ENCODE peak calls at places on chromosomes 2 and 18, in six cellular contexts. R, J, K, S, E and O are unnamed samples.

GRCh38 chr2:46813046-46813445 is 102.6 kb downstream of the MCFD2 start:
- DNase-seq in R (no peak), J (no peak), K (no peak), S (no peak), E (no peak), O (no peak)

GRCh38 chr2:102082591-102083586 is 59.7 kb upstream of the IL1R1 start:
- DNase-seq in R (peak; percentile 6), J (no peak), K (peak; percentile 46), S (no peak), E (peak; percentile 38), O (peak; percentile 96)

GRCh38 chr2:51335072-51336058 is 303.4 kb upstream of the NRXN1 start:
- DNase-seq in R (no peak), J (no peak), K (no peak), S (no peak), E (no peak), O (no peak)

GRCh38 chr18:3246636-3247242 is 862 bp upstream of the MYL12A start:
- DNase-seq in R (no peak), J (peak; percentile 39), K (no peak), S (no peak), E (no peak), O (no peak)

GRCh38 chr2:191045141-191045540 is 31.2 kb upstream of the STAT1 start:
- DNase-seq in R (no peak), J (no peak), K (no peak), S (no peak), E (no peak), O (no peak)

GRCh38 chr2:157789933-157790511 is 86.1 kb downstream of the ACVR1 start:
- DNase-seq in R (peak; percentile 49), J (peak; percentile 11), K (no peak), S (peak; percentile 40), E (no peak), O (peak; percentile 53)

GRCh38 chr2:2183135-2183534 is 147.9 kb downstream of the MYT1L start:
- DNase-seq in R (peak; percentile 7), J (no peak), K (no peak), S (no peak), E (no peak), O (no peak)

GRCh38 chr18:31275722-31276463 is 42.1 kb upstream of the DSG1 start:
- DNase-seq in R (no peak), J (peak; percentile 22), K (no peak), S (no peak), E (no peak), O (peak; percentile 67)

GRCh38 chr2:203891474-203891873 is 23.9 kb downstream of the CTLA4 start:
- DNase-seq in R (no peak), J (no peak), K (peak; percentile 54), S (no peak), E (no peak), O (peak; percentile 3)

GRCh38 chr2:208253518-208254117 is 1.3 kb downstream of the IDH1 start:
- DNase-seq in R (no peak), J (no peak), K (no peak), S (no peak), E (no peak), O (peak; percentile 13)

GRCh38 chr2:235234711-235235110 is 259.1 kb upstream of the AGAP1 start:
- DNase-seq in R (no peak), J (no peak), K (no peak), S (no peak), E (peak; percentile 17), O (no peak)

GRCh38 chr2:100786297-100786658 is 33.7 kb upstream of the NPAS2 start:
- DNase-seq in R (no peak), J (peak; percentile 72), K (no peak), S (peak; percentile 93), E (peak; percentile 25), O (peak; percentile 93)

GRCh38 chr2:30300122-30300455 is 68.8 kb downstream of the LBH start:
- DNase-seq in R (no peak), J (no peak), K (no peak), S (no peak), E (no peak), O (no peak)

GRCh38 chr2:186027922-186028321 is 289.3 kb downstream of the FSIP2 start:
- DNase-seq in R (no peak), J (no peak), K (no peak), S (no peak), E (no peak), O (no peak)

GRCh38 chr2:25821225-25822056 is 56.8 kb downstream of the ASXL2 start:
- DNase-seq in R (no peak), J (no peak), K (no peak), S (no peak), E (no peak), O (no peak)

GRCh38 chr18:24362757-24363156 is 34.9 kb downstream of the OSBPL1A start:
- DNase-seq in R (no peak), J (no peak), K (no peak), S (no peak), E (no peak), O (no peak)

GRCh38 chr2:120600786-120601185 is 134.9 kb upstream of the GLI2 start:
- DNase-seq in R (no peak), J (no peak), K (no peak), S (peak; percentile 58), E (no peak), O (no peak)

GRCh38 chr2:233025706-233026105 is 6.8 kb upstream of the NEU2 start:
- DNase-seq in R (no peak), J (no peak), K (no peak), S (no peak), E (no peak), O (no peak)

GRCh38 chr18:45402485-45403056 is 212.7 kb upstream of the SLC14A2 start:
- DNase-seq in R (no peak), J (no peak), K (no peak), S (no peak), E (no peak), O (peak; percentile 97)

GRCh38 chr2:140814141-140814540 is 1316.7 kb downstream of the LRP1B start:
- DNase-seq in R (peak; percentile 12), J (no peak), K (no peak), S (no peak), E (no peak), O (no peak)

GRCh38 chr2:120564213-120565094 is 171.2 kb upstream of the GLI2 start:
- DNase-seq in R (peak; percentile 62), J (no peak), K (no peak), S (peak; percentile 44), E (no peak), O (peak; percentile 70)

GRCh38 chr2:203605302-203605701 is 70.2 kb upstream of the RAPH1 start:
- DNase-seq in R (no peak), J (no peak), K (no peak), S (no peak), E (no peak), O (no peak)

GRCh38 chr18:2641638-2642037 is 13.9 kb upstream of the SMCHD1 start:
- DNase-seq in R (no peak), J (no peak), K (no peak), S (no peak), E (no peak), O (no peak)

GRCh38 chr2:169050476-169051240 is 18.7 kb upstream of the DHRS9 start:
- DNase-seq in R (no peak), J (no peak), K (no peak), S (no peak), E (no peak), O (no peak)

GRCh38 chr18:76450912-76451421 is 44.1 kb downstream of the ZNF516 start:
- DNase-seq in R (peak; percentile 26), J (no peak), K (no peak), S (peak; percentile 75), E (no peak), O (peak; percentile 62)

GRCh38 chr2:45128580-45128997 is 119.3 kb upstream of the SIX2 start:
- DNase-seq in R (no peak), J (no peak), K (no peak), S (no peak), E (peak; percentile 91), O (peak; percentile 94)

GRCh38 chr2:240957656-240958365 is 40.6 kb upstream of the SNED1 start:
- DNase-seq in R (no peak), J (no peak), K (no peak), S (peak; percentile 84), E (no peak), O (no peak)

GRCh38 chr2:174438146-174438886 is 42.8 kb downstream of the SCRN3 start:
- DNase-seq in R (no peak), J (peak; percentile 13), K (no peak), S (peak; percentile 94), E (no peak), O (no peak)

GRCh38 chr2:9236867-9237266 is 30.3 kb downstream of the ASAP2 start:
- DNase-seq in R (no peak), J (no peak), K (no peak), S (no peak), E (no peak), O (no peak)

GRCh38 chr2:52881606-52882005 is 886.0 kb upstream of the CHAC2 start:
- DNase-seq in R (no peak), J (no peak), K (no peak), S (no peak), E (no peak), O (peak; percentile 76)

GRCh38 chr2:109406301-109406700 is 207.5 kb downstream of the SEPTIN10 start:
- DNase-seq in R (no peak), J (no peak), K (no peak), S (no peak), E (no peak), O (no peak)

GRCh38 chr2:2127474-2127873 is 203.6 kb downstream of the MYT1L start:
- DNase-seq in R (no peak), J (no peak), K (no peak), S (no peak), E (no peak), O (no peak)

GRCh38 chr18:36187826-36188721 is 777 bp downstream of the MOCOS start:
- DNase-seq in R (no peak), J (no peak), K (no peak), S (no peak), E (no peak), O (peak; percentile 55)

GRCh38 chr18:28684746-28685145 is 507.8 kb upstream of the CDH2 start:
- DNase-seq in R (no peak), J (no peak), K (no peak), S (no peak), E (no peak), O (no peak)

GRCh38 chr2:20145497-20146193 is 79.3 kb downstream of the SDC1 start:
- DNase-seq in R (no peak), J (no peak), K (no peak), S (peak; percentile 63), E (no peak), O (no peak)

GRCh38 chr2:137838255-137839092 is 125.8 kb upstream of the HNMT start:
- DNase-seq in R (peak; percentile 7), J (no peak), K (no peak), S (no peak), E (peak; percentile 7), O (peak; percentile 53)